ENCODE peak calls at places on chromosomes 4 and X, in four cellular contexts. D is cardiac fibroblast, O is bronchial epithelial cell, F is AG10803. Y is an unnamed sample.

GRCh38 chr4:41692717-41693345 is 55.7 kb downstream of the PHOX2B start:
- DNase-seq in D (peak), O (peak), F (peak), Y (peak)

GRCh38 chrX:40097492-40098263 is at the start of gene BCOR:
- DNase-seq in D (peak), O (no peak), F (peak), Y (peak)

GRCh38 chr4:176478076-176478475 is 158.3 kb downstream of the SPCS3 start:
- DNase-seq in D (no peak), O (no peak), F (peak), Y (no peak)

GRCh38 chr4:182569561-182569960 is 326.4 kb downstream of the TENM3 start:
- DNase-seq in D (no peak), O (no peak), F (no peak), Y (no peak)

GRCh38 chr4:13527983-13528822 is 16.1 kb downstream of the NKX3-2 start:
- DNase-seq in D (no peak), O (peak), F (no peak), Y (no peak)

GRCh38 chr4:182286035-182286434 is 42.8 kb downstream of the TENM3 start:
- DNase-seq in D (no peak), O (no peak), F (peak), Y (no peak)

GRCh38 chr4:73451978-73452747 is 16.1 kb downstream of the AFP start:
- DNase-seq in D (no peak), O (no peak), F (peak), Y (no peak)

GRCh38 chr4:8719421-8719820 is 126.9 kb downstream of the CPZ start:
- DNase-seq in D (no peak), O (no peak), F (no peak), Y (no peak)

GRCh38 chrX:47613082-47613481 is 6.6 kb downstream of the SYN1 start:
- DNase-seq in D (no peak), O (no peak), F (no peak), Y (no peak)

GRCh38 chr4:56786955-56787354 is 34.5 kb downstream of the SPINK2 start:
- DNase-seq in D (peak), O (peak), F (peak), Y (no peak)

GRCh38 chr4:40688446-40689095 is 58.9 kb upstream of the RBM47 start:
- DNase-seq in D (no peak), O (no peak), F (no peak), Y (no peak)

GRCh38 chr4:108492816-108493595 is 127.4 kb upstream of the RPL34 start:
- DNase-seq in D (peak), O (peak), F (peak), Y (no peak)

GRCh38 chr4:159199827-159200226 is 96.9 kb downstream of the RAPGEF2 start:
- DNase-seq in D (no peak), O (no peak), F (no peak), Y (no peak)

GRCh38 chr4:159195400-159195799 is 92.5 kb downstream of the RAPGEF2 start:
- DNase-seq in D (no peak), O (no peak), F (no peak), Y (no peak)

GRCh38 chr4:159201168-159201567 is 98.3 kb downstream of the RAPGEF2 start:
- DNase-seq in D (no peak), O (no peak), F (no peak), Y (no peak)

GRCh38 chr4:159197885-159198269 is 95.0 kb downstream of the RAPGEF2 start:
- DNase-seq in D (peak), O (no peak), F (no peak), Y (no peak)

DNA sequence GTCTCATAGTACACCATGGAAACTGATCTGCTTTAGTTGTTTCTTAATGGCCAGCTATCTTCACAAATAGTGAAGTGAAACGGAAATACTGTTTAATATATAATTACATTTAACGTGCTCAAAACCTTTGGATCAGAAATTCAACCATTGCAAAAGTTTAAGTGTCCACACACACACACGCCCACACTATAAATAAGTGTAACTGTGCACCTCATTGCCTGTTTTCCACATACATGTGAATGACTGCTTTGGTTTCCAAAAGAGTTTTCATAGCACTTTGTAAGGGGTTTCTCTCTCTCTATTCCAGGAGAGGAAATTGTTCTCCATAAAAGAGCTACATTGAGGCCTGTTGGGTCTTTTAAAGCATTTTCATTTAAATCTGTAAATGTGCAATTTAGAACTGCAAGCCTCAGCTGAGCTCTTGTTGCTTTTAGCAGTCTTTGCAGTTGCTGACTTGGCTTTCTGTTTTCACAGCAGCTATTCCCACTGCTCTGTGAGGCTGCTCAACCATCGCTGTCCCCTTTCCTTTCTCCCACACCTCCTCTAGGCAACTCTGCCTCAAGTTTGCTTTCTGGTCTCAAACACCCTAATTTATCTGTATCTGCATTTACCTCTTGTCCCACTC is 94.5 kb downstream of the RAPGEF2 start:
- DNase-seq in D (no peak), O (no peak), F (no peak), Y (no peak)
- H3K4me3 ChIP-seq in D (no peak), O (no peak), F (no peak), Y (no peak)

DNA sequence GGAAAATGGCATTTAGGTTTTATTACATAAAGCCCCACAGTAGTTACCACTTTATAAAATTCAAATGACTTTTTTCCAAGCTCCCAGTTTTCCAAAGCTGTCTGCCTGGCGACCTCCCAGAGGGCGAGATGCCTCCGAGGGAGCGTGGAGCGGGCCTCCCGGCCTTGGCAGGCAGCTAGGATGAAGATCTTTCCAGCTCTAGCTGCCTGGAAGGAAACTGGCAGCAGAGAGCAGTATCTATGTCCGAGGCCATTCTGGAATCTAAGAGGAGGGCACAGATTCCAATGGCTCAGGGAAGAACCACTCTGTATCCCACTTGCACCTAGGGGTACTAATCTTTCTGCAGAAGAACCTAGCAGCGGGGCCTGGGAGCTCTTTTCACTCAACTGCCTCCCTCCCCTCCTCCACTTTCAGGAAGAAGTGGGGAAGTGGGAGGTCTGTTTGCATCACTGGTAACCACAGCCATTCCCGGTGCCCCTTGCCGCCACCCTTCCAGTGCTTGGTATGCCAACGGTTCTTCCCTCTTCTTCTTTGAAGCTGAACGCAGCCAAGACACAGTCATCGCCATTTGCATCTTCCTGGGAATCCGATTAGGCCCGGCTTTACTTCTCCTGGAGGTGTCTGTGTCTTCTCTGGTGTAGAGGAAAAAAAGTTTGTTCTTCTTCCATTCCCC is 47.4 kb upstream of the RBPJ start:
- DNase-seq in D (no peak), O (no peak), F (peak), Y (no peak)
- H3K4me3 ChIP-seq in D (no peak), O (no peak), F (no peak), Y (no peak)

DNA sequence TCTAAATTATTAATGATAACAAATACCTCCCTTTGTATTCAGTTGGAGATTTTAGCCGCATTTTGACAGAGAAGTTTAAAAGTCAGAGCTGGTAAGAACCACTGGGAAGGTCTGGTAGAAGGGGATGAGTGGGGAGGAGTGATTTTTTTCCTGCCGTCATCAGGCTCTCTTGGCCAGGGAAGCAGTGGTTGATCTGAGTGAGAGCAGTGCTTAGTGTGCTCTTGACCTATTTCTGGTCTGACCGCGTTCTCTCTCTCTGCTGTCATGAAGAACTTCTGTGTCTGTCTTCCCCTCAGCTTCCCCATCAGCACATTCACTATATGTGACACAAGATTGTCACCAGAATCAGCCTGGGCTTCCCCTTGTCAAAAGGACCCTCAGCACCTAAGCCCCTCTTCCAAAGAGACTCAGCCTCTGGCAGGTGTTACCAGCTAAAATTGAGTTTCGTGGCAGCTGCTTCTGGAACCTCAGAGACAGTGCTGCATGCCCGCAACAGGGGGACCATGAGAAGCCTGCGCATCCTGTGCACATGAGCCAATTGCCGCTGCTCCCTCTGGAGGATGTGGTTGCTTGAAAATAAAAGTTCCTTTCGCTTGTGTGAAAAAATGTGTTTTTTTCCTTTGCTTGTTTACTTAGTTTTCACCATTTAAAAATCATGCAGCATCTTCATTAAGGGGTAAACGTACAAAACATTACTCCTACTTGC is 268.9 kb downstream of the C4orf33 start:
- DNase-seq in D (no peak), O (no peak), F (no peak), Y (peak)
- H3K4me3 ChIP-seq in D (no peak), O (no peak), F (no peak), Y (no peak)

DNA sequence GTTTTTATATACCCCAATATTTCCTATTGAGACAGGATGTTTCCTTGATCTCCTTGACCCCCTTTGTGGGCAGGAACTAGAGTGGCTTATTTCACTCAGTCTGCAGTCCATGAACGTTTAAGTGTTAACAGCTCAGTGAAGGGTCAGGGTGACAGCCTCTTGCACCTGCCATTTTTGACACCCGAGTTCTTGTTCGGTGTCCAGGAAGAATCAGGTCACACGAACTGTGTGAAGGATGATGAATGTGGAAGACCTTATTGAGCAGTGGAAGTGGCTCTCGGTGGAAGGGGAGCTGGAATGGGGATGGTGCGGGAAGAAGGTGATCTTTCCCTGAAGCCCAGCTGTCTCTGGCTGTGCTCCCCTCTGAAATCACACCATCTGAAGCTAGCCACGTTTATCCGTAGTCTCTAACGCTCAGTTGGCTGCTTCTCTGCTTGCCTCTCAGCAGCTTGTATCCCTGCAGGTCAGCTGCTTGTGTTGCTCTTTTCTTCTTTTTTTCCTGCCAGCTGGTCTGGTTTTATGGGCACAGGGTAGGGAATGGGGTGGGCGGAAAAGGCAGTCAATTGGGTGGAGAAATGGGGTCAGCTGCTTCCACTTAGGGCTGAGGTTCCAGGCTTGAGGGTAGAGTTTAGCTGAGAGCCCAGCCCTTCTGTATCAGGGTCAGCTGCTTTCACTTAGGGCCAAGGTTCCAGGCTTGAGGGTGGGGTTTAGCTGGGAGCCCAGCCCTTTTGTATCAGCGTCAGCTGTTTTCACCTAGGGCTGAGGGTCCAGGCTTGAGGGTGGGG is 29.0 kb upstream of the CCNG2 start:
- DNase-seq in D (no peak), O (no peak), F (no peak), Y (no peak)
- H3K4me3 ChIP-seq in D (no peak), O (no peak), F (no peak), Y (no peak)

DNA sequence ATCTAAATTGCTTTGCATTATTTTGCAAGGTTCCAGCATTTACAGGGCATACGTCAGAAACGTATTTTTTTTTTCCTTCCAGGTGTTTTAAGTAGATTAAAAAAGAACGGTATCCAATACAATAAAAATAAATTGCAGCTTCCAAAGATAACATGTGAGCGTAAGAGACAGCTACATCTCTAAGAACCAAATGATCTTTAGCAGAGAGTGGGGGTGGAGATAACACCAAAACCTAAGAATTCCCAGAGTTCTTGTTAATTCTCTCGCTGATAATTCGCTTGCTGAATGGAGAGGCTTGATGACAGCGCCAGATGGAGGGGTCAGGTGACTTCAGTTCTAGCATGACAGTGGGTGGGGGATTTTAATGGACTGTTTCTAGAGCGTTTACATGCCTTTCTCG is 2.3 kb downstream of the CLCN4 start:
- DNase-seq in D (no peak), O (no peak), F (no peak), Y (no peak)
- H3K4me3 ChIP-seq in D (no peak), O (no peak), F (no peak), Y (no peak)

Y was measured in Jurkat, Clone E6-1.